ENCODE peak calls at places on chromosome 10, in nine cellular contexts. S is ELR, I is omental fat pad, P is myocyte, Q is heart right ventricle, L is RWPE1, U is GM23248, K is T-helper 1 cell, T is left kidney. D is an unnamed sample.

GRCh38 chr10:102564209-102564834 is 60.5 kb downstream of the SUFU start:
- DNase-seq in Q (no peak), U (no peak), L (no peak), K (no peak), I (no peak), S (no peak), T (no peak), P (no peak), D (no peak)

GRCh38 chr10:8969853-8970252 is 915.4 kb downstream of the GATA3 start:
- DNase-seq in P (no peak), L (peak; percentile 26), S (no peak), Q (no peak), T (no peak), U (no peak), K (no peak), I (no peak), D (no peak)

GRCh38 chr10:48456361-48456804 is 148.5 kb downstream of the ARHGAP22 start:
- DNase-seq in I (no peak), T (peak; percentile 89), P (no peak), L (no peak), S (no peak), Q (peak; percentile 61), K (no peak), U (no peak), D (no peak)

GRCh38 chr10:11789294-11789693 is 33.9 kb upstream of the PROSER2 start:
- DNase-seq in P (no peak), K (no peak), U (no peak), T (no peak), I (no peak), Q (no peak), S (no peak), L (no peak), D (no peak)

GRCh38 chr10:124323806-124324205 is 94.9 kb downstream of the OAT start:
- DNase-seq in I (no peak), P (no peak), L (no peak), K (no peak), Q (no peak), U (no peak), S (no peak), T (no peak), D (no peak)

GRCh38 chr10:48931188-48931587 is 8.5 kb downstream of the LRRC18 start:
- DNase-seq in U (no peak), K (no peak), S (no peak), P (no peak), L (no peak), I (no peak), T (peak; percentile 53), Q (no peak), D (peak; percentile 77)

GRCh38 chr10:68560916-68561691 is 967 bp downstream of the TET1 start:
- DNase-seq in S (peak; percentile 60), L (no peak), P (no peak), K (no peak), Q (peak; percentile 24), T (peak; percentile 74), I (no peak), U (peak; percentile 54), D (peak; percentile 70)

GRCh38 chr10:29426420-29426819 is 137.6 kb downstream of the LYZL1 start:
- DNase-seq in T (no peak), U (peak; percentile 19), I (no peak), L (no peak), Q (no peak), P (peak; percentile 24), K (no peak), S (no peak), D (no peak)

GRCh38 chr10:111392159-111392558 is 315.3 kb downstream of the ADRA2A start:
- DNase-seq in Q (no peak), K (no peak), S (no peak), I (no peak), U (peak; percentile 70), T (no peak), P (no peak), L (no peak), D (no peak)

GRCh38 chr10:133559216-133559615 is 6.2 kb downstream of the SYCE1 start:
- DNase-seq in I (no peak), P (no peak), U (no peak), T (no peak), Q (no peak), L (no peak), K (no peak), S (no peak), D (no peak)

GRCh38 chr10:23686722-23687121 is 247.8 kb downstream of the OTUD1 start:
- DNase-seq in L (no peak), S (no peak), P (no peak), K (no peak), Q (no peak), T (peak; percentile 19), U (no peak), I (no peak), D (peak; percentile 5)

GRCh38 chr10:45135836-45136235 is 135.1 kb downstream of the ZNF22 start:
- DNase-seq in I (no peak), K (no peak), P (no peak), Q (no peak), U (no peak), L (no peak), T (peak; percentile 64), S (no peak), D (no peak)

GRCh38 chr10:43264987-43265798 is 1.7 kb downstream of the RASGEF1A start:
- DNase-seq in U (no peak), K (no peak), Q (no peak), T (peak; percentile 26), P (no peak), I (peak; percentile 19), L (no peak), S (no peak), D (no peak)

GRCh38 chr10:98460837-98461499 is 14.2 kb upstream of the HPS1 start:
- DNase-seq in K (no peak), P (peak; percentile 84), S (peak; percentile 95), L (peak; percentile 90), U (peak; percentile 94), Q (no peak), I (no peak), T (peak; percentile 57), D (peak; percentile 84)

GRCh38 chr10:119703903-119704508 is 21.8 kb upstream of the INPP5F start:
- DNase-seq in K (no peak), S (no peak), P (no peak), U (no peak), I (no peak), T (no peak), L (no peak), Q (no peak), D (no peak)

GRCh38 chr10:208616-209015 is 73.4 kb downstream of the ZMYND11 start:
- DNase-seq in S (no peak), Q (no peak), P (no peak), T (no peak), U (no peak), L (no peak), K (no peak), I (no peak), D (no peak)

D was measured in mesendoderm.